ENCODE peak calls at places on chromosomes 3 and 15, in nine cellular contexts. C is aorta, U is neuronal stem cell, B is suprapubic skin, O is prostate gland, R is AG04450, M is lung, A is small intestine, S is upper lobe of right lung. F is an unnamed sample.

GRCh38 chr3:172129868-172130751 is 90.7 kb downstream of the FNDC3B start:
- DNase-seq in S (peak; percentile 92), C (peak; percentile 96), U (no peak), M (peak; percentile 94), B (peak; percentile 95), A (peak; percentile 88), R (peak; percentile 96), O (peak; percentile 79), F (peak; percentile 75)

GRCh38 chr15:26564354-26564753 is 208.5 kb downstream of the GABRB3 start:
- DNase-seq in O (no peak), S (no peak), M (no peak), U (no peak), R (no peak), A (no peak), B (no peak), C (no peak), F (no peak)

GRCh38 chr3:112676659-112677234 is 35.8 kb upstream of the CCDC80 start:
- DNase-seq in A (peak; percentile 55), U (no peak), S (peak; percentile 79), B (no peak), O (no peak), C (peak; percentile 87), R (peak; percentile 92), M (peak; percentile 77), F (peak; percentile 89)

GRCh38 chr3:17025594-17026139 is 140.9 kb downstream of the PLCL2 start:
- DNase-seq in A (no peak), B (no peak), R (no peak), M (no peak), U (no peak), C (no peak), S (no peak), O (no peak), F (no peak)

GRCh38 chr3:192727032-192727847 is at the start of gene FGF12:
- DNase-seq in M (peak; percentile 55), A (peak; percentile 12), S (peak; percentile 74), O (peak; percentile 12), C (peak; percentile 62), R (no peak), B (no peak), U (peak; percentile 90), F (peak; percentile 75)

GRCh38 chr15:82831894-82832600 is 22.6 kb downstream of the WHAMM start:
- DNase-seq in S (no peak), R (no peak), M (no peak), O (no peak), C (no peak), U (no peak), B (no peak), A (no peak), F (no peak)

GRCh38 chr3:39101022-39101689 is 6.3 kb downstream of the GORASP1 start:
- DNase-seq in O (no peak), B (no peak), C (no peak), R (no peak), A (peak; percentile 61), S (no peak), U (no peak), M (no peak), F (peak; percentile 27)

GRCh38 chr3:186775999-186776398 is 7.4 kb upstream of the EIF4A2 start:
- DNase-seq in C (no peak), O (no peak), M (no peak), S (no peak), B (no peak), A (no peak), R (no peak), U (no peak), F (no peak)

GRCh38 chr3:45991341-45991740 is 4.3 kb downstream of the FYCO1 start:
- DNase-seq in U (no peak), A (no peak), M (no peak), R (no peak), S (no peak), O (no peak), B (no peak), C (no peak), F (no peak)

GRCh38 chr3:194736896-194737600 is 51.4 kb downstream of the FAM43A start:
- DNase-seq in C (no peak), U (no peak), S (no peak), A (no peak), R (no peak), M (no peak), O (no peak), B (no peak), F (no peak)

GRCh38 chr15:51677453-51677852 is 3.9 kb upstream of the SCG3 start:
- DNase-seq in C (no peak), M (no peak), B (no peak), A (no peak), U (no peak), S (no peak), O (no peak), R (no peak), F (no peak)

DNA sequence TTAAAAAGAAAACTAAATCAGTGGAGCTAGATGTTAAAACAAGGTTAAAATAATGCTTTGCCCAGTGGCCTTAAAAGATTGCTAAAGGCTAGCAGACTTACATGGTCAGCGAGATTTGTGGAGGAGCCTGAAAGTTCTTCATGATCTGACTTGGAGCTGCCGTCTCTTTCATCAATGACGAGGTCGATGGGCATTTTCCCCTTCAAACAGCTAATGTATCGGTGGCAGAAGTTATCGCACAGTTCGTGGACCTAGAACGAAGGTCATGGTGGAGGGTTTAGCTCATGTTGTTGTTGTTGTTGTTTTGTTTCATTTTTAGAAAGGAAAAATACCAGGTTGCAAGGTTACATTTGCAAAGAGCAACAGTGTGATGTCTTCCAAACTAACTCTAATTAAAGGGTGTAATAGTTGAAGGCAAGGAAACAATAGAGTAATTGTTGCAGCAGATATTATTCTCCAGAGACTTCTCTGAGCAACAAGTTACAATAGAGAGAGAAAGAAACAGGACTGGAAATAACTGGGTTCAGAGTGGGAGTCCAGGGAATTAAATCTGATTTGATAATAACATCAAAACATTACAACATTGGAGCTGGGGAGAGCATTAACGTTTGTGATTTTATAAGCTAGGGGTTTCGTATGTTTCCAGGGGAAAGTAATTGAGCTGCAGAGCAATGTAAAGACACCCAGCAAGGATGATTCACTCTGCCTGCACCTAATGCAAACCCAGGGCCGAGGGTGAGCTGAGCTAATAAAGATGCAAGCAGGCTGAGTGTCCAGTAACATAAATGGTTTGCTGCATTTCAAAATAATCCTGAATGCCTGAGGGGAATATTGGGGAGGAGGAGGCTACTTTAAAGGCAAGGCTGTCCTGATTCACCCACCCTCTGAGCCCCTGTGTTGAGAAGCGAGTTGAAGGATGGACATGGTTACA is 6.6 kb downstream of the MEIS2 start:
- DNase-seq in B (no peak), A (no peak), S (no peak), U (no peak), C (no peak), R (no peak), O (no peak), M (no peak), F (no peak)
- H3K27me3 ChIP-seq in B (peaks cover 4% of the 10 kb centered on the region), A (peaks cover 6% of the 10 kb centered on the region), S (no peaks in the 10 kb centered on the region), U (no peaks in the 10 kb centered on the region), C (no peaks in the 10 kb centered on the region), R (no peaks in the 10 kb centered on the region), O (no peaks in the 10 kb centered on the region), M (no peaks in the 10 kb centered on the region), F (peaks cover 6% of the 10 kb centered on the region)

GRCh38 chr15:45087513-45087912 is 26.5 kb downstream of the DUOX2 start:
- DNase-seq in S (no peak), C (no peak), A (no peak), O (no peak), B (no peak), M (no peak), U (no peak), R (no peak), F (no peak)
- H3K27me3 ChIP-seq in S (peaks cover 16% of the 10 kb centered on the region), C (no peaks in the 10 kb centered on the region), A (no peaks in the 10 kb centered on the region), O (no peaks in the 10 kb centered on the region), B (no peaks in the 10 kb centered on the region), M (no peaks in the 10 kb centered on the region), U (peaks cover 37% of the 10 kb centered on the region), R (peaks cover 11% of the 10 kb centered on the region), F (no peaks in the 10 kb centered on the region)

GRCh38 chr15:93311620-93312019 is 222.6 kb upstream of the RGMA start:
- DNase-seq in O (no peak), B (no peak), U (no peak), S (no peak), A (no peak), R (no peak), M (no peak), C (no peak), F (no peak)

GRCh38 chr15:93302080-93302765 is 213.2 kb upstream of the RGMA start:
- DNase-seq in B (no peak), O (peak; percentile 40), M (no peak), R (no peak), C (no peak), U (no peak), S (no peak), A (no peak), F (no peak)

GRCh38 chr15:93305306-93305705 is 216.3 kb upstream of the RGMA start:
- DNase-seq in B (no peak), R (no peak), C (no peak), U (no peak), S (no peak), M (no peak), O (no peak), A (no peak), F (no peak)

GRCh38 chr15:93308026-93308670 is 219.1 kb upstream of the RGMA start:
- DNase-seq in O (no peak), S (no peak), B (no peak), M (no peak), C (no peak), R (no peak), A (no peak), U (no peak), F (no peak)

DNA sequence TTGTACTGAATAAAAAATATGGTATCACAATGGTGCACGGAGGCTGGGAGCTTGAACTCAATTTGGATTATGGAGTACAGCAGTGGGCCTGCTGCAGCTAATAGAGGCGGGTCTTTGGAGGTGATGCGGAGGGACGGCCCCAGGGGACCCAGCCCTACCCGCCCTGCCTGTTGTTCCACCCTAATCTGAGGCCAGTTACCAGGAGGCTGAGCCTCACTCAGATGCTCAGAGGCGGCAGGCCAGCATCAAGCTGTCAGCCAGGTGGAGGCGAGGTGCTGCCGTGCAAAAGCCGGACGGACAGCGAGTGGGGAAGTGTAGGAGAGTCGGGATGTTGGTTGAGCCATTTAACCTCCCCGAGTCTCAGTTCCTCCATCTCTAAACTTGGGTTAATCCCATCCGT is 218.5 kb upstream of the RGMA start:
- DNase-seq in U (no peak), O (no peak), S (no peak), M (no peak), B (no peak), R (no peak), C (no peak), A (no peak), F (no peak)
- H3K27me3 ChIP-seq in U (no peaks in the 10 kb centered on the region), O (no peaks in the 10 kb centered on the region), S (no peaks in the 10 kb centered on the region), M (no peaks in the 10 kb centered on the region), B (no peaks in the 10 kb centered on the region), R (no peaks in the 10 kb centered on the region), C (no peaks in the 10 kb centered on the region), A (no peaks in the 10 kb centered on the region), F (no peaks in the 10 kb centered on the region)

DNA sequence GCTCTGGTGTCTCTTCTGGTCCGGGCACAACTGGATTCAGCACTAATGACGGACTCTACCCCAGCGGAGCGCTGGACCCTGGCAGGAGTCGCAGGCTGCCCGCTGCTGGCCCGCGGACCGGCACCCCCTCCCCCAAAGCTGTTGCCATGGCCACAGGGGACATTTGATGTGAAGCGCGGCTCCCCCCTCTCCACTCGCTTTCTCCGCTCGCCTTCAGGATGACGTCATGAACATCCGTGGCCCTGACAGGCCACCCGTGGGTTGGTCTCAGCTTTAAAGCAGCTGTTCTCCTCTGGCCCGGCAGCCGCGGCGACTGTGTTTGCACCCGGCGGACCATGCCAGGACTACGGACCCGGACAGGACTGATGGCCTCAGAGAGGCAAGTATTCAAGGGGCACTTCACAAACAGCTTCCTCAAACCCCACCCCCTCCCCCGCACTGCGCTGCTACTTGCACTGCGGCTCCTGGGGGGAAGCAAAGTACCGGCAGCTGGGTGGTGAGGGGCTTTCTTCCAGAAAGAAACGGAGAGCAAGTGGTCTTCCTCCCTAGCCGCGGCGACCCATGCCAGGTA is 16.7 kb upstream of the AEN start:
- DNase-seq in S (no peak), U (no peak), M (no peak), R (no peak), A (no peak), C (no peak), B (no peak), O (no peak), F (peak; percentile 86)
- H3K27me3 ChIP-seq in S (peaks cover 45% of the 10 kb centered on the region), U (peaks cover 62% of the 10 kb centered on the region), M (peaks cover 6% of the 10 kb centered on the region), R (peaks cover 47% of the 10 kb centered on the region), A (peaks cover 29% of the 10 kb centered on the region), C (no peaks in the 10 kb centered on the region), B (peaks cover 70% of the 10 kb centered on the region), O (peaks cover 34% of the 10 kb centered on the region), F (no peaks in the 10 kb centered on the region)

F was measured in thyroid gland.